ENCODE peak calls at places on chromosomes 5 and 9, in five cellular contexts. L is AG10803, B is H54, Q is NCI-H1417, J is ureter. I is an unnamed sample.
A peak's percentile ranks its signal among the peaks of the same experiment; 100 is the strongest.

GRCh38 chr5:177612215-177612673 is 12.3 kb downstream of the B4GALT7 start:
- DNase-seq in J (no peak), B (no peak), Q (no peak), L (no peak), I (no peak)

GRCh38 chr9:136624184-136624951 is 38.3 kb upstream of the EGFL7 start:
- DNase-seq in L (no peak), J (peak; percentile 56), Q (no peak), B (peak; percentile 94), I (no peak)

GRCh38 chr9:136117291-136118060 is 1.2 kb downstream of the TMEM250 start:
- DNase-seq in Q (peak; percentile 62), L (peak; percentile 19), J (no peak), B (no peak), I (no peak)

GRCh38 chr9:134922066-134922931 is 4.6 kb upstream of the FCN1 start:
- DNase-seq in L (no peak), J (peak; percentile 58), B (no peak), Q (no peak), I (no peak)

GRCh38 chr9:111064160-111064733 is 26.0 kb upstream of the LPAR1 start:
- DNase-seq in B (no peak), Q (no peak), L (no peak), J (no peak), I (no peak)

GRCh38 chr9:117936185-117936758 is 232.1 kb downstream of the TLR4 start:
- DNase-seq in L (no peak), J (no peak), Q (no peak), B (no peak), I (no peak)

GRCh38 chr5:80619081-80619480 is 35.4 kb upstream of the MSH3 start:
- DNase-seq in Q (no peak), B (no peak), J (no peak), L (no peak), I (no peak)

GRCh38 chr9:135887585-135888050 is 19.7 kb downstream of the CAMSAP1 start:
- DNase-seq in L (no peak), B (no peak), J (no peak), Q (no peak), I (no peak)

GRCh38 chr5:37198066-37198465 is 51.1 kb downstream of the CPLANE1 start:
- DNase-seq in J (no peak), L (no peak), B (no peak), Q (no peak), I (no peak)

GRCh38 chr9:112971415-112971814 is 40.6 kb downstream of the ZNF883 start:
- DNase-seq in B (peak; percentile 15), Q (peak; percentile 8), J (no peak), L (peak; percentile 1), I (no peak)

GRCh38 chr9:101536351-101536750 is 2.7 kb downstream of the RNF20 start:
- DNase-seq in Q (no peak), B (no peak), L (peak; percentile 61), J (no peak), I (no peak)

GRCh38 chr9:34084562-34084961 is 35.9 kb upstream of the UBAP2 start:
- DNase-seq in L (peak; percentile 36), Q (no peak), J (no peak), B (no peak), I (no peak)

GRCh38 chr5:171592741-171593140 is 173.3 kb downstream of the FGF18 start:
- DNase-seq in Q (no peak), L (no peak), B (no peak), J (no peak), I (no peak)

GRCh38 chr5:7876867-7877266 is 7.9 kb downstream of the MTRR start:
- DNase-seq in B (peak; percentile 42), L (peak; percentile 56), Q (no peak), J (no peak), I (no peak)

GRCh38 chr5:34494111-34494755 is 161.9 kb upstream of the RAI14 start:
- DNase-seq in L (peak; percentile 87), B (no peak), Q (no peak), J (no peak), I (peak; percentile 38)

GRCh38 chr5:78407458-78407857 is 47.0 kb downstream of the SCAMP1 start:
- DNase-seq in J (no peak), Q (no peak), L (no peak), B (no peak), I (no peak)

GRCh38 chr5:164394686-164395187 is 889.3 kb downstream of the MAT2B start:
- DNase-seq in B (no peak), L (no peak), J (no peak), Q (no peak), I (no peak)

GRCh38 chr5:15646351-15646750 is 146.4 kb downstream of the FBXL7 start:
- DNase-seq in Q (no peak), B (no peak), L (peak; percentile 80), J (no peak), I (peak; percentile 69)

GRCh38 chr5:56328753-56329560 is 95.8 kb upstream of the ANKRD55 start:
- DNase-seq in Q (no peak), J (no peak), B (peak; percentile 7), L (no peak), I (no peak)

GRCh38 chr5:7146886-7147285 is 249.1 kb upstream of the ADCY2 start:
- DNase-seq in B (no peak), Q (no peak), L (no peak), J (no peak), I (no peak)

GRCh38 chr5:81486711-81487110 is 92.8 kb upstream of the ACOT12 start:
- DNase-seq in J (no peak), Q (no peak), L (no peak), B (no peak), I (no peak)

GRCh38 chr9:128340691-128341434 is 536 bp downstream of the SLC27A4 start:
- DNase-seq in L (no peak), Q (no peak), B (no peak), J (peak; percentile 50), I (no peak)

GRCh38 chr9:92501671-92502393 is 19.5 kb upstream of the ASPN start:
- DNase-seq in B (peak; percentile 44), L (peak; percentile 92), J (no peak), Q (peak; percentile 1), I (peak; percentile 63)

GRCh38 chr5:16382047-16382446 is 83.6 kb downstream of the ZNF622 start:
- DNase-seq in J (no peak), L (no peak), B (no peak), Q (no peak), I (no peak)

GRCh38 chr9:115393976-115394775 is 276.2 kb upstream of the TNC start:
- DNase-seq in Q (no peak), J (no peak), B (no peak), L (peak; percentile 46), I (no peak)

GRCh38 chr5:61768692-61769281 is 436.7 kb downstream of the ZSWIM6 start:
- DNase-seq in Q (no peak), B (peak; percentile 29), J (no peak), L (no peak), I (no peak)

GRCh38 chr9:127967151-127967809 is 13.5 kb downstream of the EEIG1 start:
- DNase-seq in B (no peak), L (no peak), Q (no peak), J (no peak), I (no peak)

GRCh38 chr9:91419222-91420191 is 4.1 kb downstream of the NFIL3 start:
- DNase-seq in J (peak; percentile 68), Q (no peak), L (peak; percentile 95), B (peak; percentile 97), I (peak; percentile 94)

GRCh38 chr5:90134892-90135291 is 274.7 kb downstream of the CETN3 start:
- DNase-seq in J (peak; percentile 72), L (peak; percentile 30), Q (no peak), B (no peak), I (no peak)

GRCh38 chr9:110048976-110049698 is 158.8 kb downstream of the C9orf152 start:
- DNase-seq in Q (peak; percentile 77), J (no peak), B (no peak), L (no peak), I (no peak)

GRCh38 chr5:139659673-139660072 is 11.5 kb downstream of the CXXC5 start:
- DNase-seq in B (no peak), Q (no peak), J (no peak), L (no peak), I (no peak)

GRCh38 chr5:61450880-61451279 is 118.8 kb downstream of the ZSWIM6 start:
- DNase-seq in L (peak; percentile 87), Q (peak; percentile 16), J (no peak), B (peak; percentile 10), I (peak; percentile 68)

GRCh38 chr5:126300293-126300692 is 122.9 kb upstream of the GRAMD2B start:
- DNase-seq in L (no peak), B (no peak), J (no peak), Q (no peak), I (no peak)

GRCh38 chr9:127780126-127780885 is 1.8 kb upstream of the SH2D3C start:
- DNase-seq in J (no peak), L (no peak), B (no peak), Q (no peak), I (no peak)